ENCODE peak calls at places on chromosomes 7 and 10, in six cellular contexts. H, M, Z, G, C and T are unnamed samples.
A peak's percentile ranks its signal among the peaks of the same experiment; 100 is the strongest.

GRCh38 chr7:128215739-128216138 is 25.3 kb upstream of the LEP start:
- DNase-seq in H (peak; percentile 48), Z (no peak), C (no peak), G (no peak), M (no peak), T (no peak)

GRCh38 chr7:26789481-26790175 is 74.8 kb downstream of the SKAP2 start:
- DNase-seq in C (no peak), M (no peak), Z (no peak), H (no peak), G (no peak), T (no peak)

GRCh38 chr7:49091089-49091488 is 166.7 kb downstream of the CDC14C start:
- DNase-seq in Z (no peak), G (no peak), H (no peak), C (no peak), M (no peak), T (no peak)

GRCh38 chr10:34194259-34194658 is 620.8 kb downstream of the PARD3 start:
- DNase-seq in M (no peak), G (no peak), H (no peak), C (no peak), Z (no peak), T (no peak)

GRCh38 chr7:35518767-35519166 is 176.2 kb downstream of the HERPUD2 start:
- DNase-seq in M (no peak), G (no peak), Z (no peak), C (no peak), H (no peak), T (no peak)

GRCh38 chr7:86785641-86786040 is 141.9 kb downstream of the GRM3 start:
- DNase-seq in C (no peak), G (no peak), H (no peak), M (no peak), Z (no peak), T (no peak)

GRCh38 chr7:30771859-30772429 is 727 bp downstream of the MINDY4 start:
- DNase-seq in H (no peak), M (no peak), C (no peak), Z (no peak), G (no peak), T (no peak)

GRCh38 chr10:1280436-1281401 is 224.5 kb downstream of the WDR37 start:
- DNase-seq in H (no peak), M (no peak), C (no peak), G (no peak), Z (no peak), T (no peak)

GRCh38 chr10:97197030-97197500 is 11.3 kb upstream of the SLIT1 start:
- DNase-seq in H (peak; percentile 58), Z (no peak), M (no peak), C (no peak), G (no peak), T (no peak)

GRCh38 chr10:13924020-13924725 is 337.4 kb downstream of the PRPF18 start:
- DNase-seq in Z (no peak), C (no peak), G (no peak), H (no peak), M (no peak), T (peak; percentile 76)

GRCh38 chr7:44733708-44734481 is 14.8 kb upstream of the ZMIZ2 start:
- DNase-seq in G (no peak), M (no peak), H (no peak), C (no peak), Z (no peak), T (peak; percentile 78)

GRCh38 chr7:158771213-158771817 is 58.0 kb downstream of the ESYT2 start:
- DNase-seq in H (no peak), M (no peak), G (no peak), C (no peak), Z (no peak), T (no peak)

GRCh38 chr10:86333813-86334514 is 32.6 kb downstream of the GRID1 start:
- DNase-seq in M (no peak), G (peak; percentile 83), Z (no peak), C (no peak), H (peak; percentile 49), T (no peak)

GRCh38 chr7:34042406-34042805 is 137.1 kb downstream of the BMPER start:
- DNase-seq in Z (no peak), H (no peak), M (no peak), C (no peak), G (no peak), T (no peak)

GRCh38 chr7:127943541-127944521 is 87.4 kb downstream of the LRRC4 start:
- DNase-seq in C (peak; percentile 84), Z (peak; percentile 40), G (peak; percentile 87), M (no peak), H (peak; percentile 96), T (no peak)

GRCh38 chr7:16465469-16466086 is at the start of gene SOSTDC1:
- DNase-seq in C (no peak), M (no peak), G (no peak), Z (no peak), H (no peak), T (peak; percentile 68)

GRCh38 chr7:41981046-41982040 is 255.7 kb downstream of the GLI3 start:
- DNase-seq in C (no peak), Z (no peak), H (no peak), M (no peak), G (no peak), T (no peak)

GRCh38 chr7:130008941-130009847 is 42.0 kb downstream of the ZC3HC1 start:
- DNase-seq in Z (no peak), G (no peak), C (no peak), H (no peak), M (no peak), T (peak; percentile 88)

GRCh38 chr7:28315565-28316420 is 96.5 kb upstream of the CREB5 start:
- DNase-seq in M (no peak), H (no peak), G (no peak), C (no peak), Z (no peak), T (no peak)

GRCh38 chr10:98646998-98647917 is 200.5 kb upstream of the HPS1 start:
- DNase-seq in M (no peak), G (no peak), C (no peak), H (no peak), Z (no peak), T (no peak)

GRCh38 chr7:141945356-141945755 is 1.4 kb downstream of the CLEC5A start:
- DNase-seq in H (no peak), G (no peak), M (no peak), C (no peak), Z (no peak), T (no peak)

GRCh38 chr7:74483402-74484336 is 30.0 kb downstream of the GTF2IRD1 start:
- DNase-seq in M (no peak), C (no peak), G (no peak), H (no peak), Z (no peak), T (peak; percentile 94)

GRCh38 chr7:158093156-158093796 is 494.3 kb downstream of the PTPRN2 start:
- DNase-seq in G (no peak), M (no peak), C (no peak), H (peak; percentile 19), Z (no peak), T (no peak)

GRCh38 chr10:33123680-33124079 is 165.7 kb upstream of the ITGB1 start:
- DNase-seq in M (no peak), Z (no peak), G (no peak), C (no peak), H (no peak), T (no peak)

GRCh38 chr7:24192053-24192452 is 91.9 kb upstream of the NPY start:
- DNase-seq in M (no peak), G (no peak), Z (no peak), C (no peak), H (no peak), T (peak; percentile 4)

GRCh38 chr7:100764841-100765240 is 31.4 kb downstream of the ZAN start:
- DNase-seq in H (no peak), Z (no peak), C (no peak), M (no peak), G (no peak), T (no peak)

GRCh38 chr7:136687693-136688322 is 180.6 kb upstream of the CHRM2 start:
- DNase-seq in G (no peak), C (no peak), H (no peak), Z (no peak), M (no peak), T (peak; percentile 10)

GRCh38 chr10:103895458-103896186 is 22.4 kb downstream of the STN1 start:
- DNase-seq in C (no peak), M (no peak), G (no peak), Z (no peak), H (no peak), T (peak; percentile 86)

GRCh38 chr7:135420786-135421185 is 89.1 kb downstream of the CNOT4 start:
- DNase-seq in G (no peak), M (no peak), H (no peak), Z (no peak), C (no peak), T (peak; percentile 18)

GRCh38 chr10:14468022-14468421 is 137.3 kb upstream of the FRMD4A start:
- DNase-seq in H (no peak), Z (no peak), M (no peak), G (no peak), C (no peak), T (peak; percentile 86)

GRCh38 chr7:27198138-27198841 is 1.6 kb downstream of the HOXA13 start:
- DNase-seq in H (peak; percentile 48), M (no peak), C (no peak), Z (no peak), G (no peak), T (no peak)

GRCh38 chr7:105990141-105990540 is 27.1 kb downstream of the CDHR3 start:
- DNase-seq in Z (no peak), H (no peak), G (peak; percentile 92), C (no peak), M (no peak), T (no peak)

GRCh38 chr10:6280291-6280690 is 77.6 kb downstream of the PFKFB3 start:
- DNase-seq in M (no peak), H (no peak), C (no peak), G (no peak), Z (no peak), T (no peak)

GRCh38 chr7:155869784-155870076 is 57.5 kb upstream of the SHH start:
- DNase-seq in M (no peak), Z (no peak), H (no peak), C (no peak), G (no peak), T (no peak)

GRCh38 chr10:133226251-133226808 is 3.7 kb upstream of the UTF1 start:
- DNase-seq in Z (no peak), M (no peak), G (no peak), H (no peak), C (no peak), T (no peak)

GRCh38 chr10:54909165-54909564 is 108.1 kb upstream of the PCDH15 start:
- DNase-seq in C (no peak), M (no peak), G (no peak), Z (no peak), H (peak; percentile 34), T (no peak)

GRCh38 chr10:86190291-86190690 is 176.3 kb downstream of the GRID1 start:
- DNase-seq in M (no peak), G (no peak), H (peak; percentile 55), C (no peak), Z (no peak), T (no peak)

GRCh38 chr7:20474244-20474643 is 141.2 kb upstream of the ABCB5 start:
- DNase-seq in M (no peak), Z (no peak), C (no peak), H (no peak), G (no peak), T (no peak)